ENCODE peak calls at places on chromosome 14, in nine cellular contexts. G is cardiac muscle cell; E is amniotic stem cell; A is kidney glomerular epithelial cell; Y is naive thymus-derived CD4-positive, alpha-beta T cell; O is activated CD4-positive, alpha-beta T cell treated with anti-CD3 and anti-CD28 coated beads for 24 hours; M is fibroblast of the conjunctiva; L is GOT3; Q is astrocyte of the spinal cord. P is an unnamed sample.

GRCh38 chr14:22471545-22472121 is 117.4 kb downstream of the DAD1 start:
- DNase-seq in L (no peak), E (no peak), O (no peak), A (peak), Q (peak), Y (no peak), M (no peak), G (peak), P (no peak)

GRCh38 chr14:68510201-68510600 is 282.7 kb downstream of the ZFP36L1 start:
- DNase-seq in M (peak), Q (peak), Y (no peak), E (peak), L (no peak), A (no peak), O (no peak), G (peak), P (no peak)

GRCh38 chr14:59829469-59829868 is 41.1 kb downstream of the RTN1 start:
- DNase-seq in Y (no peak), L (no peak), E (no peak), G (no peak), A (no peak), M (no peak), O (no peak), Q (no peak), P (no peak)

GRCh38 chr14:34912182-34912581 is 37.0 kb upstream of the BAZ1A start:
- DNase-seq in Q (no peak), E (no peak), L (no peak), M (no peak), G (no peak), O (no peak), Y (no peak), A (no peak), P (no peak)

GRCh38 chr14:76575108-76575507 is 186.2 kb upstream of the VASH1 start:
- DNase-seq in Q (no peak), O (no peak), L (no peak), M (no peak), G (no peak), A (no peak), Y (no peak), E (no peak), P (no peak)

GRCh38 chr14:38616959-38617358 is 361.1 kb upstream of the CLEC14A start:
- DNase-seq in Y (no peak), A (no peak), E (no peak), L (no peak), G (no peak), M (no peak), Q (no peak), O (no peak), P (no peak)

GRCh38 chr14:64955297-64955696 is 12.8 kb upstream of the GPX2 start:
- DNase-seq in M (no peak), A (no peak), Q (no peak), O (no peak), E (no peak), G (no peak), Y (no peak), L (no peak), P (no peak)

GRCh38 chr14:24664366-24664765 is 30.4 kb upstream of the GZMB start:
- DNase-seq in O (no peak), E (no peak), G (no peak), L (no peak), M (no peak), A (no peak), Q (no peak), Y (no peak), P (no peak)

GRCh38 chr14:75906680-75907280 is 75.0 kb downstream of the TGFB3 start:
- DNase-seq in O (peak), G (peak), Y (peak), L (no peak), A (peak), M (peak), Q (peak), E (peak), P (peak)